ENCODE peak calls at places on chromosomes 16 and 17, in four cellular contexts. S, C, W and V are unnamed samples.
A peak's percentile ranks its signal among the peaks of the same experiment; 100 is the strongest.

GRCh38 chr17:40318835-40319332 is 9.9 kb downstream of the RARA start:
- DNase-seq in W (no peak), C (no peak), S (no peak), V (no peak)

GRCh38 chr17:79540306-79540705 is 70.5 kb downstream of the RBFOX3 start:
- DNase-seq in C (no peak), S (no peak), W (no peak), V (no peak)

GRCh38 chr16:69064789-69065313 is 40.6 kb upstream of the HAS3 start:
- DNase-seq in W (no peak), S (no peak), C (peak; percentile 26), V (no peak)

GRCh38 chr16:70523621-70524405 is at the start of gene SF3B3:
- DNase-seq in W (peak; percentile 91), C (peak; percentile 33), S (no peak), V (peak; percentile 80)

GRCh38 chr16:57837305-57838125 is 35.2 kb upstream of the KIFC3 start:
- DNase-seq in S (no peak), W (no peak), C (no peak), V (no peak)

GRCh38 chr17:38608648-38609047 is 2.9 kb upstream of the SRCIN1 start:
- DNase-seq in S (no peak), W (no peak), C (no peak), V (peak; percentile 29)

GRCh38 chr17:44004077-44004760 is at the start of gene NAGS:
- DNase-seq in C (no peak), S (no peak), W (no peak), V (peak; percentile 12)

GRCh38 chr17:41163828-41164227 is 3.3 kb upstream of the KRTAP4-4 start:
- DNase-seq in C (no peak), S (no peak), W (no peak), V (no peak)

GRCh38 chr16:57104706-57105105 is 12.3 kb downstream of the CPNE2 start:
- DNase-seq in S (no peak), C (no peak), W (no peak), V (no peak)

GRCh38 chr16:626787-627457 is 3.9 kb upstream of the WFIKKN1 start:
- DNase-seq in W (no peak), S (peak; percentile 72), C (peak; percentile 96), V (no peak)